ENCODE peak calls at places on chromosome 19, in four cellular contexts. R, C, Q and W are unnamed samples.
A peak's percentile ranks its signal among the peaks of the same experiment; 100 is the strongest.

GRCh38 chr19:38679839-38680238 is 32.4 kb downstream of the ACTN4 start:
- DNase-seq in C (no peak), Q (no peak), R (no peak), W (no peak)

GRCh38 chr19:14519860-14520407 is 1.7 kb upstream of the DNAJB1 start:
- DNase-seq in R (no peak), Q (no peak), C (no peak), W (no peak)

GRCh38 chr19:927044-927706 is 1.3 kb downstream of the ARID3A start:
- DNase-seq in Q (peak; percentile 89), R (peak; percentile 78), C (peak; percentile 87), W (no peak)

GRCh38 chr19:56133858-56134654 is 7.0 kb upstream of the ZNF444 start:
- DNase-seq in R (no peak), C (no peak), Q (no peak), W (no peak)

GRCh38 chr19:1223018-1223855 is 14.6 kb downstream of the CBARP start:
- DNase-seq in R (peak; percentile 76), C (no peak), Q (peak; percentile 80), W (no peak)

GRCh38 chr19:23543351-23543750 is 143.7 kb downstream of the ZNF675 start:
- DNase-seq in R (no peak), Q (no peak), C (no peak), W (no peak)

GRCh38 chr19:39141929-39142328 is 16.3 kb downstream of the PAK4 start:
- DNase-seq in C (no peak), Q (no peak), R (no peak), W (no peak)

GRCh38 chr19:6357995-6358394 is 3.3 kb upstream of the CLPP start:
- DNase-seq in Q (peak; percentile 64), R (no peak), C (no peak), W (no peak)

GRCh38 chr19:31528261-31528660 is 179.0 kb upstream of the TSHZ3 start:
- DNase-seq in Q (no peak), R (no peak), C (no peak), W (no peak)

GRCh38 chr19:31781542-31781941 is 432.3 kb upstream of the TSHZ3 start:
- DNase-seq in R (no peak), C (no peak), Q (no peak), W (no peak)

GRCh38 chr19:32800757-32801156 is 68.8 kb downstream of the SLC7A9 start:
- DNase-seq in C (no peak), R (no peak), Q (no peak), W (no peak)

GRCh38 chr19:32808236-32808635 is 61.3 kb downstream of the SLC7A9 start:
- DNase-seq in C (no peak), R (no peak), Q (no peak), W (no peak)

GRCh38 chr19:32798201-32798600 is 71.4 kb downstream of the SLC7A9 start:
- DNase-seq in Q (no peak), R (no peak), C (no peak), W (no peak)

GRCh38 chr19:32800191-32800590 is 69.4 kb downstream of the SLC7A9 start:
- DNase-seq in Q (no peak), C (no peak), R (no peak), W (no peak)

DNA sequence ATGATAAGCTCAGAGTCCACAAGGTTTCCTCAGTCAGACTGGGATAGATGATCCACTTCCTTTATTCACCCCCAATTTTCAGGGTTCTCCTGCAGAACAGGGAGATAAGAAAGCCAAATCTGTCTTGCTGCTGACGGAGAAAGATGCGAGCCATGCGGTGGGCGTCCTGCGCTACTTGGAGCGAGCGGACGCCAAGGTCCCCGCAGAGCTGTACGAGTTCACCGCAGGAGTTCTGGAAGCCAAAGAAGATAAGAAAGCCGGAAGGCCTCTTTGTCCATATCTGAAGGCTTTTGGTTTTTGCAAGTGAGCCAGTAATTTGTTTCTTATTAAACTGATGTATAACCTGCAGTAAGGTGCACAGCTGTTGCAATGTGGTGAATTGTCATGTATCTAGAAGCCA is 66.7 kb downstream of the SLC7A9 start:
- DNase-seq in C (no peak), Q (no peak), R (no peak), W (no peak)
- H3K27ac ChIP-seq in C (no peak overlapping the region), Q (no peak overlapping the region), R (no peak overlapping the region), W (no peak overlapping the region)

GRCh38 chr19:55088021-55088451 is 12.4 kb downstream of the EPS8L1 start:
- DNase-seq in C (peak; percentile 60), Q (no peak), R (no peak), W (no peak)

GRCh38 chr19:55087542-55087935 is 11.9 kb downstream of the EPS8L1 start:
- DNase-seq in Q (no peak), C (peak; percentile 65), R (no peak), W (no peak)

GRCh38 chr19:55086730-55087541 is 11.3 kb downstream of the EPS8L1 start:
- DNase-seq in Q (peak; percentile 91), R (peak; percentile 99), C (peak; percentile 95), W (no peak)

GRCh38 chr19:55089279-55089944 is 13.7 kb downstream of the EPS8L1 start:
- DNase-seq in R (no peak), Q (no peak), C (peak; percentile 56), W (no peak)

GRCh38 chr19:55088543-55089265 is 13.0 kb downstream of the EPS8L1 start:
- DNase-seq in R (peak; percentile 92), Q (no peak), C (peak; percentile 90), W (no peak)
- TF ChIP-seq POLR2AphosphoS5 in R (no peak), Q (no peak), C (no peak), W (no peak)

GRCh38 chr19:18871543-18871942 is 24.4 kb downstream of the CERS1 start:
- DNase-seq in Q (no peak), R (no peak), C (no peak), W (no peak)
- H3K27ac ChIP-seq in Q (no peak overlapping the region), R (no peak overlapping the region), C (no peak overlapping the region), W (no peak overlapping the region)

DNA sequence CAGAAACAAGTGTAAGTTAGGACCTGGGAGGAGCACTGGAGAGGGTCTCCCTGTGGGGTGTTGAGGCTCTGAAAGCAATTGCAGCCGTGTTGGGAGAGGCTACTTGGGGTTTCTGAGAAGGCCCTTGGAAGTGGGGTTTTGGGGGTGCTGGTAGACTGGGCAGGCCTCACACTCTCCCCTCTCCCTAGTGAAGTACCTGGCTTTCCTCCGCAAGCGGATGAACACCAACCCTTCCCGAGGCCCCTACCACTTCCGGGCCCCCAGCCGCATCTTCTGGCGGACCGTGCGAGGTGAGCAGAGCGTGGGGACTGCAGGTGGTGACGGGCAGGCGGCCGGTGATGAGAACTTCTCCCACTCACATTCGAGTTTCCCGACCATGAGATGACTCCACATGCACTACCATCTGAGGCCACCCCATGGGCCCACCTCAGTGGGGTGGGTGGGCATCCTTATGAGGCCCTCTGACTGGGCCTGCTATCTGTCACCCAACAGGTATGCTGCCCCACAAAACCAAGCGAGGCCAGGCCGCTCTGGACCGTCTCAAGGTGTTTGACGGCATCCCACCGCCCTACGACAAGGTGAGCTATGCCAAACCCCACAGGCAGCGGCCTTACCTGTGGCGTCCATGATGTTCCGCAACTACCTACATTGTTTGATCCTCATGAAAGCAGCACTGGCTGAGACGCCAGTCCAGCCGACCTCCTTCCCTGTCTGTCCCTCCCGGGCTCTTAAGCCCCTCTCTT is 3.0 kb downstream of the RPL13A start:
- DNase-seq in C (no peak), Q (no peak), R (no peak), W (no peak)
- TF ChIP-seq POLR2AphosphoS5 in C (no peak), Q (no peak), R (no peak), W (peak; percentile 36)

DNA sequence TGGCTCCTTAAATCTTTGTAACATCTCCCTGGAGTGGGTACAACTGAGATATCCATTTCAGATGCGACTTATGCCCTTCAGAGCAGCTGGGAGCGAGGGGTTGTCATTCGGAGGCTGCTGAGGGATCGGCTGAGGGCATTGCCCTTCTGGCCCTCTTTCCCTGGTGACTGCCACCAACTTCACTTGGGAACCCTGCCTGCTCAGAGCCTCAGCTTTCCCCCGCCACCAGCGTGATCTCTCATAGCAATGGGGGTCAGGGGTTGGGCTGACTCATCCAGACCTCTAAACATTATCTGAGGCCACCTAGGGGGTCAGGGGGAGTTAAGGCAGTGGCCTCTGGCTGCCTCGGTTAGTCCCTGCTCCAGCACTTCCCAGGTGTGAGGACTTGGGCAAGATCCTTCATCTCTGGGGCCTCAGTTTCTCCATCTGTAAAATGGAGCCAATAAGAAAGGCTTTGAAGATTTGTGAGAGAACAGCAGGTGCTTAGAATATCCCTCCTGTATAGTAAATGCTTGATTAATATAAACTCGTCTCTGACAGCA is 1.1 kb downstream of the PRX start:
- DNase-seq in R (peak; percentile 11), C (no peak), Q (no peak), W (no peak)
- H3K27ac ChIP-seq in R (no peak overlapping the region), C (no peak overlapping the region), Q (peak overlapping the region; percentile 77), W (peak overlapping the region; percentile 44)

GRCh38 chr19:45919678-45920077 is 5.1 kb upstream of the NANOS2 start:
- DNase-seq in Q (no peak), C (no peak), R (no peak), W (no peak)
- TF ChIP-seq POLR2AphosphoS5 in Q (no peak), C (no peak), R (no peak), W (no peak)

GRCh38 chr19:16335226-16335625 is 10.6 kb downstream of the KLF2 start:
- DNase-seq in Q (peak; percentile 67), R (no peak), C (no peak), W (no peak)

GRCh38 chr19:16338470-16339360 is 14.1 kb downstream of the KLF2 start:
- DNase-seq in C (no peak), Q (peak; percentile 80), R (no peak), W (no peak)

GRCh38 chr19:16337809-16338469 is 13.3 kb downstream of the KLF2 start:
- DNase-seq in Q (peak; percentile 61), R (no peak), C (no peak), W (no peak)

GRCh38 chr19:16334421-16334820 is 9.8 kb downstream of the KLF2 start:
- DNase-seq in C (no peak), Q (no peak), R (no peak), W (no peak)

GRCh38 chr19:16336571-16336970 is 11.9 kb downstream of the KLF2 start:
- DNase-seq in C (no peak), Q (no peak), R (no peak), W (no peak)
- H3K27ac ChIP-seq in C (no peak overlapping the region), Q (no peak overlapping the region), R (peak overlapping the region; percentile 25), W (no peak overlapping the region)

GRCh38 chr19:51127755-51128154 is 3.0 kb downstream of the SIGLEC9 start:
- DNase-seq in C (peak; percentile 67), Q (no peak), R (no peak), W (no peak)
- TF ChIP-seq POLR2AphosphoS5 in C (no peak), Q (no peak), R (no peak), W (no peak)

DNA sequence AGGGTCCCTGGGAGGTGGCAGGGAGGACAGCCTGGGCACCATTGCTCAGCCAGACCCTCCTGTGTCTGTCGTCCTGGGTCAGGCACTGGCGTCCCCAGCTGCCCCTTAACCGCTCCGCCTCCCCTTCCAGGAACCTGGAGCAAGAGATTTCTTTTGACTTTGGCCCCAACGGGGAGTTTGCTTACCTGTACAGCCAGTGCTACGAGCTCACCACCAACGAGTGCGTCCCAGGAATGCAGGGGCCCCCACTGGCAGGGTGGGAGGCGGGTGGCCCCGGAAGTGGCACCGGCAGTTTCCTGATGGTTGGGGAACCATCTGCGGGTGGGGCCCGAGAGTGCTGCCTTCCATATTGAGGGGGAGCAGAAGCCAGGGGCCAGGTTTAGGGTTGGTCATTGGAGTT is 13.0 kb downstream of the PRKCSH start:
- DNase-seq in R (peak; percentile 26), Q (no peak), C (no peak), W (no peak)
- H3K27ac ChIP-seq in R (no peak overlapping the region), Q (no peak overlapping the region), C (no peak overlapping the region), W (no peak overlapping the region)

GRCh38 chr19:2495130-2495641 is 19.3 kb downstream of the GADD45B start:
- DNase-seq in C (peak; percentile 91), Q (peak; percentile 94), R (peak; percentile 70), W (no peak)
- TF ChIP-seq POLR2AphosphoS5 in C (no peak), Q (peak; percentile 67), R (no peak), W (peak; percentile 46)